ENCODE peak calls at places on chromosomes 2 and 18, in ten cellular contexts. One of them, this sample, is unnamed.

GRCh38 chr2:199975297-199975895 is 20.0 kb downstream of the MAIP1 start:
- DNase-seq in GM19239: no peak
- DNase-seq in MV-4-11: no peak
- DNase-seq in esophagus muscularis mucosa: no peak
- DNase-seq in fibroblast of lung: peak; percentile 3
- DNase-seq in astrocyte of the spinal cord: peak; percentile 36
- DNase-seq in stimulated activated CD8-positive, alpha-beta memory T cell treated with anti-CD3 and anti-CD28 coated beads, Interleukin-15, amount 100 ng/mL, for 24 hours: no peak
- DNase-seq in islet precursor cell: no peak
- DNase-seq in mesothelial cell of epicardium: no peak
- DNase-seq in heart left ventricle: no peak
- DNase-seq in this sample: no peak

GRCh38 chr2:200253631-200254030 is 52.9 kb upstream of the SPATS2L start:
- DNase-seq in mesothelial cell of epicardium: no peak
- DNase-seq in stimulated activated CD8-positive, alpha-beta memory T cell treated with anti-CD3 and anti-CD28 coated beads, Interleukin-15, amount 100 ng/mL, for 24 hours: no peak
- DNase-seq in fibroblast of lung: peak; percentile 7
- DNase-seq in heart left ventricle: no peak
- DNase-seq in astrocyte of the spinal cord: no peak
- DNase-seq in MV-4-11: no peak
- DNase-seq in islet precursor cell: no peak
- DNase-seq in esophagus muscularis mucosa: no peak
- DNase-seq in GM19239: no peak
- DNase-seq in this sample: peak; percentile 10

GRCh38 chr2:8244634-8245033 is 437.2 kb upstream of the ID2 start:
- DNase-seq in fibroblast of lung: no peak
- DNase-seq in MV-4-11: peak; percentile 96
- DNase-seq in heart left ventricle: no peak
- DNase-seq in esophagus muscularis mucosa: no peak
- DNase-seq in GM19239: no peak
- DNase-seq in stimulated activated CD8-positive, alpha-beta memory T cell treated with anti-CD3 and anti-CD28 coated beads, Interleukin-15, amount 100 ng/mL, for 24 hours: no peak
- DNase-seq in astrocyte of the spinal cord: no peak
- DNase-seq in mesothelial cell of epicardium: no peak
- DNase-seq in islet precursor cell: no peak
- DNase-seq in this sample: no peak

GRCh38 chr2:43853141-43854081 is 14.6 kb downstream of the ABCG8 start:
- DNase-seq in mesothelial cell of epicardium: peak; percentile 31
- DNase-seq in heart left ventricle: no peak
- DNase-seq in esophagus muscularis mucosa: no peak
- DNase-seq in MV-4-11: no peak
- DNase-seq in astrocyte of the spinal cord: no peak
- DNase-seq in islet precursor cell: no peak
- DNase-seq in GM19239: no peak
- DNase-seq in fibroblast of lung: no peak
- DNase-seq in stimulated activated CD8-positive, alpha-beta memory T cell treated with anti-CD3 and anti-CD28 coated beads, Interleukin-15, amount 100 ng/mL, for 24 hours: no peak
- DNase-seq in this sample: no peak

GRCh38 chr2:85222792-85223191 is 89.6 kb downstream of the TCF7L1 start:
- DNase-seq in heart left ventricle: no peak
- DNase-seq in islet precursor cell: no peak
- DNase-seq in GM19239: no peak
- DNase-seq in stimulated activated CD8-positive, alpha-beta memory T cell treated with anti-CD3 and anti-CD28 coated beads, Interleukin-15, amount 100 ng/mL, for 24 hours: no peak
- DNase-seq in MV-4-11: no peak
- DNase-seq in astrocyte of the spinal cord: no peak
- DNase-seq in fibroblast of lung: no peak
- DNase-seq in mesothelial cell of epicardium: no peak
- DNase-seq in esophagus muscularis mucosa: no peak
- DNase-seq in this sample: no peak

GRCh38 chr2:53646788-53647187 is 120.8 kb upstream of the CHAC2 start:
- DNase-seq in fibroblast of lung: no peak
- DNase-seq in esophagus muscularis mucosa: no peak
- DNase-seq in heart left ventricle: no peak
- DNase-seq in mesothelial cell of epicardium: no peak
- DNase-seq in GM19239: no peak
- DNase-seq in stimulated activated CD8-positive, alpha-beta memory T cell treated with anti-CD3 and anti-CD28 coated beads, Interleukin-15, amount 100 ng/mL, for 24 hours: no peak
- DNase-seq in astrocyte of the spinal cord: no peak
- DNase-seq in islet precursor cell: no peak
- DNase-seq in MV-4-11: no peak
- DNase-seq in this sample: no peak

GRCh38 chr2:54569745-54570296 is 113.7 kb downstream of the SPTBN1 start:
- DNase-seq in GM19239: no peak
- DNase-seq in islet precursor cell: peak; percentile 47
- DNase-seq in astrocyte of the spinal cord: no peak
- DNase-seq in mesothelial cell of epicardium: no peak
- DNase-seq in heart left ventricle: no peak
- DNase-seq in stimulated activated CD8-positive, alpha-beta memory T cell treated with anti-CD3 and anti-CD28 coated beads, Interleukin-15, amount 100 ng/mL, for 24 hours: no peak
- DNase-seq in fibroblast of lung: no peak
- DNase-seq in esophagus muscularis mucosa: no peak
- DNase-seq in MV-4-11: no peak
- DNase-seq in this sample: no peak

GRCh38 chr2:101251844-101252407 is 760 bp upstream of the CNOT11 start:
- DNase-seq in GM19239: no peak
- DNase-seq in astrocyte of the spinal cord: no peak
- DNase-seq in esophagus muscularis mucosa: no peak
- DNase-seq in mesothelial cell of epicardium: peak; percentile 39
- DNase-seq in stimulated activated CD8-positive, alpha-beta memory T cell treated with anti-CD3 and anti-CD28 coated beads, Interleukin-15, amount 100 ng/mL, for 24 hours: no peak
- DNase-seq in heart left ventricle: no peak
- DNase-seq in islet precursor cell: peak; percentile 66
- DNase-seq in fibroblast of lung: no peak
- DNase-seq in MV-4-11: no peak
- DNase-seq in this sample: peak; percentile 96

GRCh38 chr2:39494784-39495251 is 57.7 kb upstream of the MAP4K3 start:
- DNase-seq in fibroblast of lung: peak; percentile 99
- DNase-seq in stimulated activated CD8-positive, alpha-beta memory T cell treated with anti-CD3 and anti-CD28 coated beads, Interleukin-15, amount 100 ng/mL, for 24 hours: no peak
- DNase-seq in astrocyte of the spinal cord: peak; percentile 93
- DNase-seq in esophagus muscularis mucosa: no peak
- DNase-seq in GM19239: no peak
- DNase-seq in MV-4-11: no peak
- DNase-seq in islet precursor cell: peak; percentile 92
- DNase-seq in mesothelial cell of epicardium: peak; percentile 45
- DNase-seq in heart left ventricle: peak; percentile 37
- DNase-seq in this sample: no peak

GRCh38 chr2:46118656-46119338 is 178.4 kb upstream of the EPAS1 start:
- DNase-seq in fibroblast of lung: peak; percentile 56
- DNase-seq in islet precursor cell: no peak
- DNase-seq in GM19239: no peak
- DNase-seq in mesothelial cell of epicardium: no peak
- DNase-seq in astrocyte of the spinal cord: no peak
- DNase-seq in heart left ventricle: peak; percentile 47
- DNase-seq in stimulated activated CD8-positive, alpha-beta memory T cell treated with anti-CD3 and anti-CD28 coated beads, Interleukin-15, amount 100 ng/mL, for 24 hours: no peak
- DNase-seq in MV-4-11: no peak
- DNase-seq in esophagus muscularis mucosa: no peak
- DNase-seq in this sample: no peak

GRCh38 chr2:63086687-63087086 is 36.1 kb downstream of the OTX1 start:
- DNase-seq in heart left ventricle: no peak
- DNase-seq in GM19239: no peak
- DNase-seq in esophagus muscularis mucosa: no peak
- DNase-seq in stimulated activated CD8-positive, alpha-beta memory T cell treated with anti-CD3 and anti-CD28 coated beads, Interleukin-15, amount 100 ng/mL, for 24 hours: no peak
- DNase-seq in fibroblast of lung: no peak
- DNase-seq in astrocyte of the spinal cord: no peak
- DNase-seq in islet precursor cell: no peak
- DNase-seq in mesothelial cell of epicardium: no peak
- DNase-seq in MV-4-11: no peak
- DNase-seq in this sample: no peak

GRCh38 chr18:61086657-61087056 is 246.6 kb upstream of the CDH20 start:
- DNase-seq in astrocyte of the spinal cord: no peak
- DNase-seq in MV-4-11: no peak
- DNase-seq in fibroblast of lung: no peak
- DNase-seq in esophagus muscularis mucosa: no peak
- DNase-seq in stimulated activated CD8-positive, alpha-beta memory T cell treated with anti-CD3 and anti-CD28 coated beads, Interleukin-15, amount 100 ng/mL, for 24 hours: no peak
- DNase-seq in mesothelial cell of epicardium: no peak
- DNase-seq in GM19239: no peak
- DNase-seq in heart left ventricle: no peak
- DNase-seq in islet precursor cell: no peak
- DNase-seq in this sample: no peak

GRCh38 chr2:39506215-39506614 is 69.1 kb upstream of the MAP4K3 start:
- DNase-seq in mesothelial cell of epicardium: no peak
- DNase-seq in GM19239: no peak
- DNase-seq in heart left ventricle: no peak
- DNase-seq in esophagus muscularis mucosa: no peak
- DNase-seq in islet precursor cell: no peak
- DNase-seq in stimulated activated CD8-positive, alpha-beta memory T cell treated with anti-CD3 and anti-CD28 coated beads, Interleukin-15, amount 100 ng/mL, for 24 hours: no peak
- DNase-seq in fibroblast of lung: no peak
- DNase-seq in MV-4-11: no peak
- DNase-seq in astrocyte of the spinal cord: no peak
- DNase-seq in this sample: no peak

GRCh38 chr2:98465456-98466201 is 21.0 kb downstream of the INPP4A start:
- DNase-seq in islet precursor cell: no peak
- DNase-seq in GM19239: no peak
- DNase-seq in stimulated activated CD8-positive, alpha-beta memory T cell treated with anti-CD3 and anti-CD28 coated beads, Interleukin-15, amount 100 ng/mL, for 24 hours: no peak
- DNase-seq in esophagus muscularis mucosa: no peak
- DNase-seq in mesothelial cell of epicardium: peak; percentile 71
- DNase-seq in heart left ventricle: peak; percentile 81
- DNase-seq in astrocyte of the spinal cord: peak; percentile 67
- DNase-seq in fibroblast of lung: peak; percentile 78
- DNase-seq in MV-4-11: peak; percentile 92
- DNase-seq in this sample: peak; percentile 61

GRCh38 chr2:8719528-8719927 is 37.7 kb downstream of the ID2 start:
- DNase-seq in heart left ventricle: no peak
- DNase-seq in islet precursor cell: no peak
- DNase-seq in mesothelial cell of epicardium: no peak
- DNase-seq in GM19239: no peak
- DNase-seq in astrocyte of the spinal cord: peak; percentile 5
- DNase-seq in esophagus muscularis mucosa: no peak
- DNase-seq in fibroblast of lung: no peak
- DNase-seq in MV-4-11: no peak
- DNase-seq in stimulated activated CD8-positive, alpha-beta memory T cell treated with anti-CD3 and anti-CD28 coated beads, Interleukin-15, amount 100 ng/mL, for 24 hours: no peak
- DNase-seq in this sample: no peak

GRCh38 chr18:55228191-55228590 is 268.9 kb upstream of the CCDC68 start:
- DNase-seq in astrocyte of the spinal cord: peak; percentile 59
- DNase-seq in fibroblast of lung: peak; percentile 84
- DNase-seq in esophagus muscularis mucosa: no peak
- DNase-seq in GM19239: no peak
- DNase-seq in islet precursor cell: no peak
- DNase-seq in mesothelial cell of epicardium: no peak
- DNase-seq in stimulated activated CD8-positive, alpha-beta memory T cell treated with anti-CD3 and anti-CD28 coated beads, Interleukin-15, amount 100 ng/mL, for 24 hours: no peak
- DNase-seq in MV-4-11: peak; percentile 42
- DNase-seq in heart left ventricle: no peak
- DNase-seq in this sample: peak; percentile 17

GRCh38 chr2:202944403-202944802 is 32.3 kb downstream of the CARF start:
- DNase-seq in stimulated activated CD8-positive, alpha-beta memory T cell treated with anti-CD3 and anti-CD28 coated beads, Interleukin-15, amount 100 ng/mL, for 24 hours: no peak
- DNase-seq in astrocyte of the spinal cord: peak; percentile 39
- DNase-seq in GM19239: no peak
- DNase-seq in MV-4-11: no peak
- DNase-seq in mesothelial cell of epicardium: no peak
- DNase-seq in heart left ventricle: no peak
- DNase-seq in fibroblast of lung: peak; percentile 61
- DNase-seq in islet precursor cell: no peak
- DNase-seq in esophagus muscularis mucosa: no peak
- DNase-seq in this sample: no peak

GRCh38 chr18:11034816-11035215 is 114.6 kb downstream of the PIEZO2 start:
- DNase-seq in astrocyte of the spinal cord: no peak
- DNase-seq in heart left ventricle: no peak
- DNase-seq in islet precursor cell: no peak
- DNase-seq in esophagus muscularis mucosa: no peak
- DNase-seq in MV-4-11: peak; percentile 74
- DNase-seq in stimulated activated CD8-positive, alpha-beta memory T cell treated with anti-CD3 and anti-CD28 coated beads, Interleukin-15, amount 100 ng/mL, for 24 hours: no peak
- DNase-seq in GM19239: no peak
- DNase-seq in fibroblast of lung: no peak
- DNase-seq in mesothelial cell of epicardium: no peak
- DNase-seq in this sample: peak; percentile 15

GRCh38 chr2:101766871-101767739 is 69.6 kb downstream of the MAP4K4 start:
- DNase-seq in fibroblast of lung: peak; percentile 100
- DNase-seq in astrocyte of the spinal cord: peak; percentile 96
- DNase-seq in islet precursor cell: peak; percentile 83
- DNase-seq in GM19239: no peak
- DNase-seq in stimulated activated CD8-positive, alpha-beta memory T cell treated with anti-CD3 and anti-CD28 coated beads, Interleukin-15, amount 100 ng/mL, for 24 hours: no peak
- DNase-seq in heart left ventricle: no peak
- DNase-seq in mesothelial cell of epicardium: no peak
- DNase-seq in esophagus muscularis mucosa: no peak
- DNase-seq in MV-4-11: peak; percentile 29
- DNase-seq in this sample: peak; percentile 31

GRCh38 chr2:195652916-195653315 is 4.1 kb upstream of the SLC39A10 start:
- DNase-seq in GM19239: no peak
- DNase-seq in fibroblast of lung: peak; percentile 6
- DNase-seq in stimulated activated CD8-positive, alpha-beta memory T cell treated with anti-CD3 and anti-CD28 coated beads, Interleukin-15, amount 100 ng/mL, for 24 hours: no peak
- DNase-seq in MV-4-11: no peak
- DNase-seq in heart left ventricle: no peak
- DNase-seq in mesothelial cell of epicardium: no peak
- DNase-seq in islet precursor cell: no peak
- DNase-seq in astrocyte of the spinal cord: no peak
- DNase-seq in esophagus muscularis mucosa: no peak
- DNase-seq in this sample: no peak

GRCh38 chr2:145842002-145842401 is 1322.1 kb upstream of the ZEB2 start:
- DNase-seq in GM19239: no peak
- DNase-seq in mesothelial cell of epicardium: no peak
- DNase-seq in astrocyte of the spinal cord: no peak
- DNase-seq in stimulated activated CD8-positive, alpha-beta memory T cell treated with anti-CD3 and anti-CD28 coated beads, Interleukin-15, amount 100 ng/mL, for 24 hours: no peak
- DNase-seq in fibroblast of lung: no peak
- DNase-seq in islet precursor cell: no peak
- DNase-seq in esophagus muscularis mucosa: no peak
- DNase-seq in MV-4-11: no peak
- DNase-seq in heart left ventricle: no peak
- DNase-seq in this sample: no peak

GRCh38 chr2:62570861-62571698 is 65.1 kb upstream of the TMEM17 start:
- DNase-seq in MV-4-11: no peak
- DNase-seq in esophagus muscularis mucosa: no peak
- DNase-seq in islet precursor cell: no peak
- DNase-seq in fibroblast of lung: peak; percentile 27
- DNase-seq in heart left ventricle: no peak
- DNase-seq in GM19239: no peak
- DNase-seq in mesothelial cell of epicardium: no peak
- DNase-seq in astrocyte of the spinal cord: no peak
- DNase-seq in stimulated activated CD8-positive, alpha-beta memory T cell treated with anti-CD3 and anti-CD28 coated beads, Interleukin-15, amount 100 ng/mL, for 24 hours: no peak
- DNase-seq in this sample: peak; percentile 82

GRCh38 chr18:62904396-62905285 is 189.3 kb downstream of the PHLPP1 start:
- DNase-seq in fibroblast of lung: no peak
- DNase-seq in GM19239: no peak
- DNase-seq in islet precursor cell: no peak
- DNase-seq in mesothelial cell of epicardium: no peak
- DNase-seq in stimulated activated CD8-positive, alpha-beta memory T cell treated with anti-CD3 and anti-CD28 coated beads, Interleukin-15, amount 100 ng/mL, for 24 hours: no peak
- DNase-seq in heart left ventricle: no peak
- DNase-seq in astrocyte of the spinal cord: no peak
- DNase-seq in esophagus muscularis mucosa: no peak
- DNase-seq in MV-4-11: no peak
- DNase-seq in this sample: peak; percentile 60

GRCh38 chr18:8536226-8536625 is 73.0 kb upstream of the RAB12 start:
- DNase-seq in astrocyte of the spinal cord: no peak
- DNase-seq in heart left ventricle: no peak
- DNase-seq in fibroblast of lung: no peak
- DNase-seq in stimulated activated CD8-positive, alpha-beta memory T cell treated with anti-CD3 and anti-CD28 coated beads, Interleukin-15, amount 100 ng/mL, for 24 hours: no peak
- DNase-seq in esophagus muscularis mucosa: no peak
- DNase-seq in mesothelial cell of epicardium: no peak
- DNase-seq in MV-4-11: no peak
- DNase-seq in GM19239: no peak
- DNase-seq in islet precursor cell: peak; percentile 63
- DNase-seq in this sample: no peak

GRCh38 chr2:14776216-14776615 is 143.7 kb downstream of the LRATD1 start:
- DNase-seq in stimulated activated CD8-positive, alpha-beta memory T cell treated with anti-CD3 and anti-CD28 coated beads, Interleukin-15, amount 100 ng/mL, for 24 hours: no peak
- DNase-seq in esophagus muscularis mucosa: no peak
- DNase-seq in GM19239: no peak
- DNase-seq in islet precursor cell: no peak
- DNase-seq in MV-4-11: no peak
- DNase-seq in heart left ventricle: no peak
- DNase-seq in mesothelial cell of epicardium: no peak
- DNase-seq in astrocyte of the spinal cord: no peak
- DNase-seq in fibroblast of lung: no peak
- DNase-seq in this sample: no peak

GRCh38 chr18:32470136-32470712 is 458 bp downstream of the GAREM1 start:
- DNase-seq in islet precursor cell: peak; percentile 64
- DNase-seq in astrocyte of the spinal cord: no peak
- DNase-seq in fibroblast of lung: peak; percentile 51
- DNase-seq in GM19239: peak; percentile 16
- DNase-seq in mesothelial cell of epicardium: peak; percentile 54
- DNase-seq in stimulated activated CD8-positive, alpha-beta memory T cell treated with anti-CD3 and anti-CD28 coated beads, Interleukin-15, amount 100 ng/mL, for 24 hours: no peak
- DNase-seq in heart left ventricle: peak; percentile 30
- DNase-seq in MV-4-11: no peak
- DNase-seq in esophagus muscularis mucosa: no peak
- DNase-seq in this sample: peak; percentile 79

GRCh38 chr2:39730276-39730675 is 48.8 kb downstream of the THUMPD2 start:
- DNase-seq in GM19239: no peak
- DNase-seq in astrocyte of the spinal cord: no peak
- DNase-seq in MV-4-11: no peak
- DNase-seq in heart left ventricle: no peak
- DNase-seq in esophagus muscularis mucosa: no peak
- DNase-seq in fibroblast of lung: no peak
- DNase-seq in mesothelial cell of epicardium: no peak
- DNase-seq in stimulated activated CD8-positive, alpha-beta memory T cell treated with anti-CD3 and anti-CD28 coated beads, Interleukin-15, amount 100 ng/mL, for 24 hours: no peak
- DNase-seq in islet precursor cell: no peak
- DNase-seq in this sample: no peak

GRCh38 chr18:2978626-2979025 is 34.3 kb downstream of the LPIN2 start:
- DNase-seq in MV-4-11: no peak
- DNase-seq in fibroblast of lung: peak; percentile 85
- DNase-seq in stimulated activated CD8-positive, alpha-beta memory T cell treated with anti-CD3 and anti-CD28 coated beads, Interleukin-15, amount 100 ng/mL, for 24 hours: no peak
- DNase-seq in mesothelial cell of epicardium: no peak
- DNase-seq in astrocyte of the spinal cord: peak; percentile 94
- DNase-seq in islet precursor cell: no peak
- DNase-seq in heart left ventricle: no peak
- DNase-seq in GM19239: no peak
- DNase-seq in esophagus muscularis mucosa: no peak
- DNase-seq in this sample: no peak

This sample was measured in DMS53.